ENCODE peak calls at places on chromosomes 6 and 20, in seven cellular contexts. P is choroid plexus epithelial cell, U is heart left ventricle, W is GM20000, H is epithelial cell of esophagus, T is HepG2, G is heart right ventricle. N is an unnamed sample.

GRCh38 chr6:154302111-154302752 is 54.4 kb downstream of the IPCEF1 start:
- DNase-seq in U (no peak), H (peak), G (no peak), P (peak), W (peak), T (no peak), N (peak)

GRCh38 chr20:49685809-49686208 is 27.9 kb downstream of the B4GALT5 start:
- DNase-seq in H (peak), U (no peak), P (peak), T (no peak), G (no peak), W (no peak), N (no peak)

GRCh38 chr6:124536792-124537191 is 425.4 kb upstream of the RNF217 start:
- DNase-seq in P (peak), W (no peak), G (no peak), U (no peak), T (no peak), H (no peak), N (no peak)

GRCh38 chr6:155329460-155330132 is 15.3 kb upstream of the TFB1M start:
- DNase-seq in G (no peak), U (no peak), W (no peak), T (no peak), P (no peak), H (no peak), N (no peak)

GRCh38 chr6:117448011-117448410 is 22.3 kb upstream of the ROS1 start:
- DNase-seq in H (no peak), U (no peak), P (no peak), W (no peak), G (no peak), T (no peak), N (no peak)

GRCh38 chr6:158194487-158195280 is 26.5 kb downstream of the GTF2H5 start:
- DNase-seq in W (no peak), T (no peak), H (no peak), P (no peak), G (no peak), U (no peak), N (no peak)

GRCh38 chr6:43267619-43268347 is 24.5 kb downstream of the TTBK1 start:
- DNase-seq in G (no peak), H (no peak), W (no peak), T (peak), U (no peak), P (no peak), N (no peak)

GRCh38 chr20:909641-910040 is 6.5 kb downstream of the ANGPT4 start:
- DNase-seq in G (no peak), H (no peak), U (no peak), T (no peak), P (no peak), W (no peak), N (no peak)

GRCh38 chr20:41692479-41693135 is 74.4 kb upstream of the CHD6 start:
- DNase-seq in W (peak), P (peak), H (peak), G (peak), T (peak), U (peak), N (peak)

GRCh38 chr20:49831022-49831769 is 18.6 kb downstream of the SLC9A8 start:
- DNase-seq in H (no peak), P (peak), T (peak), G (no peak), U (no peak), W (no peak), N (no peak)

GRCh38 chr6:14108571-14109410 is 8.8 kb upstream of the CD83 start:
- DNase-seq in T (no peak), H (peak), G (no peak), P (no peak), U (no peak), W (peak), N (peak)

GRCh38 chr6:111087871-111088667 is 766 bp downstream of the SLC16A10 start:
- DNase-seq in U (no peak), H (peak), T (peak), G (peak), P (peak), W (peak), N (peak)

GRCh38 chr6:41780623-41781301 is at the start of gene PRICKLE4:
- DNase-seq in G (peak), U (peak), T (no peak), P (peak), H (peak), W (peak), N (no peak)

GRCh38 chr6:52964318-52964717 is 30.8 kb downstream of the GSTA4 start:
- DNase-seq in T (no peak), U (no peak), G (no peak), P (no peak), H (no peak), W (no peak), N (no peak)

GRCh38 chr6:52407467-52407866 is 12.7 kb upstream of the EFHC1 start:
- DNase-seq in G (no peak), U (no peak), W (peak), P (peak), H (peak), T (peak), N (peak)

GRCh38 chr6:157982580-157983438 is 1.1 kb downstream of the SYNJ2 start:
- DNase-seq in T (peak), P (peak), H (no peak), U (no peak), W (peak), G (no peak), N (no peak)

GRCh38 chr20:54140067-54140466 is 33.7 kb downstream of the CYP24A1 start:
- DNase-seq in U (no peak), P (no peak), T (no peak), G (no peak), W (no peak), H (no peak), N (no peak)

GRCh38 chr20:61692476-61692875 is 373.2 kb downstream of the TAF4 start:
- DNase-seq in G (no peak), T (no peak), H (no peak), W (no peak), U (no peak), P (no peak), N (no peak)

GRCh38 chr20:41058007-41058673 is 29.5 kb downstream of the TOP1 start:
- DNase-seq in W (no peak), U (no peak), T (peak), P (peak), G (no peak), H (peak), N (no peak)

GRCh38 chr6:120302041-120302440 is 952.5 kb upstream of the MAN1A1 start:
- DNase-seq in T (no peak), G (no peak), H (peak), W (no peak), P (no peak), U (no peak), N (no peak)

GRCh38 chr6:163712569-163712966 is 298.1 kb downstream of the QKI start:
- DNase-seq in T (no peak), W (no peak), G (no peak), P (no peak), U (no peak), H (no peak), N (no peak)

GRCh38 chr20:16566080-16566479 is 7.2 kb downstream of the KIF16B start:
- DNase-seq in G (no peak), U (no peak), P (no peak), W (no peak), T (no peak), H (no peak), N (no peak)

GRCh38 chr20:51121901-51122412 is 99.0 kb upstream of the KCNG1 start:
- DNase-seq in H (peak), T (no peak), G (no peak), P (peak), U (no peak), W (no peak), N (no peak)

GRCh38 chr6:87574237-87574636 is 15.6 kb downstream of the RARS2 start:
- DNase-seq in H (peak), T (peak), W (no peak), G (no peak), P (no peak), U (no peak), N (no peak)

GRCh38 chr6:74362391-74362790 is 666.4 kb downstream of the CD109 start:
- DNase-seq in G (no peak), P (no peak), U (no peak), H (peak), W (no peak), T (no peak), N (no peak)

GRCh38 chr20:43686820-43687219 is 19.9 kb downstream of the MYBL2 start:
- DNase-seq in T (no peak), W (no peak), U (no peak), H (no peak), P (no peak), G (no peak), N (no peak)

GRCh38 chr20:43681468-43681942 is 14.6 kb downstream of the MYBL2 start:
- DNase-seq in G (peak), U (no peak), T (no peak), H (no peak), W (peak), P (no peak), N (no peak)

GRCh38 chr20:43680976-43681375 is 14.1 kb downstream of the MYBL2 start:
- DNase-seq in G (no peak), T (no peak), H (no peak), U (no peak), P (no peak), W (no peak), N (no peak)

GRCh38 chr20:43681991-43682410 is 15.1 kb downstream of the MYBL2 start:
- DNase-seq in H (no peak), G (no peak), T (no peak), P (no peak), W (peak), U (no peak), N (peak)

GRCh38 chr20:43682446-43682845 is 15.5 kb downstream of the MYBL2 start:
- DNase-seq in G (no peak), W (no peak), T (no peak), H (no peak), U (no peak), P (no peak), N (no peak)
- TF ChIP-seq CTCF in G (no peak), W (no peak), T (no peak), H (no peak), U (no peak), P (no peak), N (no peak)

GRCh38 chr6:1604347-1604990 is 5.2 kb upstream of the FOXC1 start:
- DNase-seq in W (peak), G (peak), T (peak), H (peak), U (peak), P (no peak), N (peak)
- TF ChIP-seq CTCF in W (peak), G (peak), T (peak), H (peak), U (peak), P (peak), N (peak)

GRCh38 chr6:28863607-28864320 is 60.0 kb downstream of the TRIM27 start:
- DNase-seq in G (peak), W (peak), T (peak), H (peak), U (peak), P (peak), N (peak)
- TF ChIP-seq CTCF in G (no peak), W (no peak), T (no peak), H (peak), U (no peak), P (no peak), N (no peak)

DNA sequence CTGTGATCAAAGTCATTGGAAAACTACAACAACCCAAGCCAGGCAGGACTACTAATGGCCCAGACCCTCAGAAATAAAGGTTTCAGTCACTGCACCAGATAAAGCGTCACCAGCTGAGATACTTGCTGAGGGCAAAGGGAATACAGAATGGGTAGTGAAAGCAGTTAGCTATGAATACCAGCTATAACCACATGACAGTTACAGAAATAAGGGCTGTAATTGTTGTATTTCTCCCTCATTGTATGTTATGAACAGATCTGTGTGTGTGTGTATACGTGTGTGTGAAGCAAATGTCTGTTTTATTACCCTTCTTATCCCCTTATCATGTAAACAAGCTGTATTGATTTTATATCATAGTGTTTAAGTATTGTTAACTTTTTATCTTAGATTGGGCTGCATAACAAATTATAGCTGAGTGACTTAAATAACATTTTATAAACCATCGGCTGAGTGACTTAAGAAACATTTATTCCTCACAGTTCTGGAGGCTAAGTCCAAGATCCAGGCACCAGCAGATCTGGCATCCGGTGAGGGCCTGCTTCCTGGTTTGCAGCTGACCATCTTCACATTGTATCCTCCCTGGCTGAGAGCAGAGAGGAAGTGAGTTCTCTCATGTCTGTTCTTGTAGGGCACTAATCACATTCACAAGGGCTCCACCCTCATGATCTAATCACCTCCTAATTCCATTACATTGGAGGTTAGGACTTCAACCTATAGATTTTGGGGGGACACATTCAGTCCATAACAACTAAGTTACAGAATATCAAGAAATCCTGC is 46.0 kb upstream of the VSX1 start:
- DNase-seq in T (no peak), H (no peak), U (no peak), P (no peak), G (no peak), W (no peak), N (no peak)
- TF ChIP-seq CTCF in T (no peak), H (no peak), U (no peak), P (no peak), G (no peak), W (no peak), N (no peak)

GRCh38 chr6:129195666-129196065 is 312.7 kb downstream of the LAMA2 start:
- DNase-seq in U (no peak), W (no peak), G (no peak), P (no peak), H (no peak), T (no peak), N (no peak)
- TF ChIP-seq CTCF in U (no peak), W (no peak), G (no peak), P (peak), H (no peak), T (no peak), N (no peak)

DNA sequence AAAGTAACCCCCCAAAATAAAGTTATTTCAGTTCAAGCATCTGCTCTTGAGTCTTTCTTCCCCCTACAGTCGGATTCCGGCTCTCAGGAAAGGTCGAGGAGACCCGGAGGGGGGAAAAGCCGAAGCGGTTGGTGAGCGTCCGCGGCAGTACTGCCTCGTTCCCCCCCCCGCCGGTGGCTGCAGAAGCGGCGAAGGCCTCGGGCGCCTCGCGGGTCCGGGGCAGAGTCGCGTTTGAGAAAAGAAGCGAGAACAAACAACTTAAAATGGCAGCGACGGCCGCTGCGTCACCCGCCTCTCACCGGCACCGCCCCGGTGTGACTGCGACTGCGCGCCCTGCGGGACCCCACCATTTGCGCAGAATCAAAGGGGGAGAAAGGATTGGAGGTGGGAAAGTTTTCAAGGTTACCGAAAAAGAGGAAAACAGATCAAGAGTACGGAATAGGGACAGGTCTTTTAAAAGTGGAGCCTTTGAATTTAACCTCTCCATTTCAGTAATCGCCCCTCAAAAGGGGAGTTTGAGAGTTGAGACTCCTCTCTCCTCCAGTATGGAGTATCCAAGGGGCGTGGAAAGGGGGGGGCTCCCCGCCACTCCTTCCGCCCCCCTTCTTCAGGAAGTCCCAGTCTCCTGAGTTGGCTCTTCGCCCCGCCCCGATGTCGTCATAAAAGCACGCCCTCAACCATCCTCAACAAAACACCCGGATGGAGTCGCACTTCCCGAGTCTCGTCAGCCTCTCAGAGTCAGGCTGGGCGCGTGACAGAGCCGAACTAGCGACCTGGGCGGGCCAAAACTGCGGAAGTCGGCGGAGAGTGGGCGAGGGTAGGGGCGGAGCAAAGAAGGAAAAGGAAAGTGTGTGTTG is 1.9 kb upstream of the C6orf62 start:
- DNase-seq in T (peak), P (peak), G (peak), U (peak), W (peak), H (peak), N (peak)
- TF ChIP-seq CTCF in T (peak), P (no peak), G (no peak), U (no peak), W (no peak), H (no peak), N (no peak)